ENCODE peak calls at places on chromosomes 16 and 17, in six cellular contexts. A, W, E, H, P and Z are unnamed samples.
A peak's percentile ranks its signal among the peaks of the same experiment; 100 is the strongest.

GRCh38 chr17:68141050-68141449 is 105.5 kb downstream of the KPNA2 start:
- DNase-seq in W (no peak), P (no peak), E (no peak), H (no peak), A (no peak), Z (no peak)

GRCh38 chr17:2197271-2197670 is 106.3 kb downstream of the SMG6 start:
- DNase-seq in H (no peak), A (no peak), E (no peak), P (no peak), W (no peak), Z (no peak)

GRCh38 chr16:2596747-2597559 is 59.1 kb downstream of the PDPK1 start:
- DNase-seq in E (peak; percentile 41), W (no peak), P (no peak), H (no peak), A (no peak), Z (no peak)

GRCh38 chr16:80583466-80583865 is 42.7 kb downstream of the DYNLRB2 start:
- DNase-seq in A (no peak), W (no peak), E (no peak), H (no peak), P (no peak), Z (no peak)

GRCh38 chr16:71927383-71927782 is 32.1 kb downstream of the IST1 start:
- DNase-seq in A (peak; percentile 46), W (peak; percentile 33), H (peak; percentile 44), P (no peak), E (no peak), Z (no peak)

GRCh38 chr17:10205549-10206185 is 7.3 kb upstream of the GAS7 start:
- DNase-seq in A (no peak), E (no peak), P (no peak), W (no peak), H (no peak), Z (no peak)

GRCh38 chr17:29079887-29080286 is 36.9 kb downstream of the PIPOX start:
- DNase-seq in H (no peak), E (no peak), W (no peak), A (no peak), P (no peak), Z (no peak)

GRCh38 chr17:41593306-41594095 is 6.8 kb upstream of the KRT14 start:
- DNase-seq in H (no peak), A (no peak), P (no peak), W (no peak), E (no peak), Z (no peak)

GRCh38 chr17:30380643-30381419 is 2.1 kb downstream of the CPD start:
- DNase-seq in P (no peak), E (no peak), A (no peak), W (no peak), H (no peak), Z (no peak)

GRCh38 chr17:70110443-70110880 is 35.4 kb downstream of the KCNJ16 start:
- DNase-seq in A (no peak), H (no peak), P (no peak), W (no peak), E (no peak), Z (no peak)

GRCh38 chr17:2883544-2884203 is 87.4 kb downstream of the RAP1GAP2 start:
- DNase-seq in E (no peak), P (no peak), A (no peak), H (no peak), W (no peak), Z (no peak)

GRCh38 chr16:53291757-53292392 is 142.4 kb upstream of the RBL2 start:
- DNase-seq in W (no peak), H (no peak), E (no peak), P (no peak), A (no peak), Z (no peak)

GRCh38 chr16:30066882-30067583 is 1.5 kb downstream of the ALDOA start:
- DNase-seq in E (no peak), H (no peak), A (peak; percentile 57), P (no peak), W (no peak), Z (no peak)

GRCh38 chr17:19020016-19020415 is 15.5 kb upstream of the FAM83G start:
- DNase-seq in A (no peak), W (no peak), E (peak; percentile 35), P (peak; percentile 16), H (no peak), Z (no peak)

GRCh38 chr17:19019041-19019941 is 14.7 kb upstream of the FAM83G start:
- DNase-seq in A (no peak), H (no peak), P (no peak), E (peak; percentile 74), W (no peak), Z (no peak)

GRCh38 chr17:19017804-19018599 is 13.4 kb upstream of the FAM83G start:
- DNase-seq in E (peak; percentile 33), H (no peak), P (no peak), W (no peak), A (peak; percentile 12), Z (no peak)

GRCh38 chr17:19017401-19017800 is 12.8 kb upstream of the FAM83G start:
- DNase-seq in E (peak; percentile 63), A (peak; percentile 9), W (no peak), H (no peak), P (no peak), Z (no peak)

GRCh38 chr17:19018600-19018950 is 14.0 kb upstream of the FAM83G start:
- DNase-seq in W (no peak), H (no peak), P (no peak), A (no peak), E (peak; percentile 35), Z (no peak)
- H3K4me1 ChIP-seq in W (no peaks in the 10 kb centered on the region), H (no peaks in the 10 kb centered on the region), P (peaks cover 3% of the 10 kb centered on the region), A (no peaks in the 10 kb centered on the region), E (no peaks in the 10 kb centered on the region), Z (no peaks in the 10 kb centered on the region)

GRCh38 chr16:22214893-22215292 is 8.8 kb downstream of the EEF2K start:
- DNase-seq in A (no peak), E (no peak), P (no peak), W (no peak), H (no peak), Z (no peak)
- H3K4me1 ChIP-seq in A (peaks cover 5% of the 10 kb centered on the region), E (no peaks in the 10 kb centered on the region), P (no peaks in the 10 kb centered on the region), W (peaks cover 19% of the 10 kb centered on the region), H (peaks cover 7% of the 10 kb centered on the region), Z (no peaks in the 10 kb centered on the region)

DNA sequence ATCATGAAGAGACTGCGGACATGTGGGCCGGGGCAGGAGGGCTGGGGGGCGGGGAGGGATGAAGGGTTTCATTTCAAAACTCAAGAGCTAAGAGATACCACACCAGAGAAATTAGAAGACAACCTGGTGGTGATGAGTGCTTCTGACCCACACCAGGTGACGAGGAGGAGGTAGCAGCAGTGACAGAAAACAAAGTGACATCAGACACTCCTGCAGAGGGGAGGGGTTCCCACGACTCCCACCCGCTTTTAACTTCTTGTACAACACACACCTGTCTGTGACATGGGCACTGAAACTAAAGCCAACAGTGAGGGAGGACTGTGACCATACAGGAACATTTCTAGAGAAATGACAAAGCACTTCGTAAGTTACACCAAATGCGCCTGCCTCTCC is 112.9 kb downstream of the ANKRD11 start:
- DNase-seq in W (no peak), E (no peak), H (no peak), P (peak; percentile 45), A (no peak), Z (no peak)
- H3K4me1 ChIP-seq in W (peaks cover 18% of the 10 kb centered on the region), E (peaks cover 14% of the 10 kb centered on the region), H (peaks cover 23% of the 10 kb centered on the region), P (peaks cover 74% of the 10 kb centered on the region), A (peaks cover 21% of the 10 kb centered on the region), Z (peaks cover 19% of the 10 kb centered on the region)

GRCh38 chr16:90050969-90051368 is 26.2 kb downstream of the PRDM7 start:
- DNase-seq in A (no peak), H (no peak), E (no peak), W (no peak), P (no peak), Z (no peak)
- H3K4me1 ChIP-seq in A (peaks cover 6% of the 10 kb centered on the region), H (peaks cover 12% of the 10 kb centered on the region), E (peaks cover 4% of the 10 kb centered on the region), W (peaks cover 6% of the 10 kb centered on the region), P (peaks cover 10% of the 10 kb centered on the region), Z (peaks cover 10% of the 10 kb centered on the region)

GRCh38 chr17:13594762-13595697 is 6.7 kb downstream of the HS3ST3A1 start:
- DNase-seq in W (peak; percentile 7), A (peak; percentile 73), E (no peak), P (peak; percentile 75), H (peak; percentile 74), Z (peak; percentile 90)

GRCh38 chr17:13594310-13594709 is 7.4 kb downstream of the HS3ST3A1 start:
- DNase-seq in H (no peak), E (no peak), P (no peak), W (no peak), A (no peak), Z (no peak)

GRCh38 chr17:13592427-13592826 is 9.3 kb downstream of the HS3ST3A1 start:
- DNase-seq in A (no peak), P (no peak), H (no peak), E (no peak), W (no peak), Z (no peak)

GRCh38 chr17:13593757-13594156 is 8.0 kb downstream of the HS3ST3A1 start:
- DNase-seq in P (no peak), A (no peak), W (no peak), E (no peak), H (no peak), Z (no peak)

GRCh38 chr17:13593021-13593751 is 8.5 kb downstream of the HS3ST3A1 start:
- DNase-seq in P (no peak), H (no peak), E (no peak), W (no peak), A (no peak), Z (no peak)
- H3K4me1 ChIP-seq in P (no peaks in the 10 kb centered on the region), H (no peaks in the 10 kb centered on the region), E (no peaks in the 10 kb centered on the region), W (no peaks in the 10 kb centered on the region), A (peaks cover 2% of the 10 kb centered on the region), Z (peaks cover 4% of the 10 kb centered on the region)

GRCh38 chr17:36129616-36130015 is 26.0 kb downstream of the CCL4 start:
- DNase-seq in A (no peak), P (no peak), W (no peak), E (no peak), H (no peak), Z (no peak)
- H3K4me1 ChIP-seq in A (no peaks in the 10 kb centered on the region), P (no peaks in the 10 kb centered on the region), W (no peaks in the 10 kb centered on the region), E (no peaks in the 10 kb centered on the region), H (no peaks in the 10 kb centered on the region), Z (peaks cover 5% of the 10 kb centered on the region)